ENCODE peak calls at places on chromosome 20, in five cellular contexts. One of them, this sample, is unnamed.

GRCh38 chr20:46407671-46407996 is 1.2 kb upstream of the ELMO2 start:
- DNase-seq in omental fat pad: no peak
- DNase-seq in endodermal cell: no peak
- DNase-seq in kidney: no peak
- DNase-seq in mesenteric fat pad: no peak
- DNase-seq in this sample: no peak

GRCh38 chr20:1381753-1382591 is 10.9 kb downstream of the FKBP1A start:
- DNase-seq in mesenteric fat pad: no peak
- DNase-seq in endodermal cell: no peak
- DNase-seq in omental fat pad: no peak
- DNase-seq in kidney: no peak
- DNase-seq in this sample: no peak

GRCh38 chr20:11459090-11459877 is 458.4 kb upstream of the BTBD3 start:
- DNase-seq in mesenteric fat pad: no peak
- DNase-seq in kidney: no peak
- DNase-seq in omental fat pad: no peak
- DNase-seq in endodermal cell: no peak
- DNase-seq in this sample: no peak

GRCh38 chr20:10558635-10559187 is 115.1 kb downstream of the JAG1 start:
- DNase-seq in endodermal cell: no peak
- DNase-seq in mesenteric fat pad: no peak
- DNase-seq in kidney: no peak
- DNase-seq in omental fat pad: no peak
- DNase-seq in this sample: no peak

GRCh38 chr20:5205348-5206210 is 78.8 kb downstream of the CDS2 start:
- DNase-seq in endodermal cell: peak
- DNase-seq in mesenteric fat pad: no peak
- DNase-seq in omental fat pad: peak
- DNase-seq in kidney: peak
- DNase-seq in this sample: peak

GRCh38 chr20:25272223-25273000 is 24.5 kb downstream of the PYGB start:
- DNase-seq in mesenteric fat pad: no peak
- DNase-seq in endodermal cell: no peak
- DNase-seq in kidney: no peak
- DNase-seq in omental fat pad: peak
- DNase-seq in this sample: peak

GRCh38 chr20:23145281-23145700 is 59.2 kb upstream of the CD93 start:
- DNase-seq in omental fat pad: no peak
- DNase-seq in endodermal cell: no peak
- DNase-seq in kidney: peak
- DNase-seq in mesenteric fat pad: peak
- DNase-seq in this sample: no peak

GRCh38 chr20:13554706-13555105 is 84.0 kb downstream of the TASP1 start:
- DNase-seq in endodermal cell: no peak
- DNase-seq in omental fat pad: no peak
- DNase-seq in mesenteric fat pad: no peak
- DNase-seq in kidney: no peak
- DNase-seq in this sample: no peak

GRCh38 chr20:33656010-33656782 is 5.9 kb upstream of the C20orf144 start:
- DNase-seq in endodermal cell: peak
- DNase-seq in omental fat pad: no peak
- DNase-seq in kidney: peak
- DNase-seq in mesenteric fat pad: no peak
- DNase-seq in this sample: peak

GRCh38 chr20:2656471-2657117 is 4.2 kb downstream of the NOP56 start:
- DNase-seq in kidney: no peak
- DNase-seq in omental fat pad: no peak
- DNase-seq in mesenteric fat pad: no peak
- DNase-seq in endodermal cell: no peak
- DNase-seq in this sample: no peak

GRCh38 chr20:41327178-41327577 is 9.6 kb upstream of the ZHX3 start:
- DNase-seq in kidney: no peak
- DNase-seq in mesenteric fat pad: no peak
- DNase-seq in omental fat pad: no peak
- DNase-seq in endodermal cell: no peak
- DNase-seq in this sample: no peak

GRCh38 chr20:19928379-19929360 is 88.5 kb upstream of the NAA20 start:
- DNase-seq in kidney: peak
- DNase-seq in omental fat pad: no peak
- DNase-seq in mesenteric fat pad: no peak
- DNase-seq in endodermal cell: no peak
- DNase-seq in this sample: no peak

GRCh38 chr20:45444050-45444449 is 25.5 kb upstream of the WFDC2 start:
- DNase-seq in endodermal cell: no peak
- DNase-seq in kidney: no peak
- DNase-seq in omental fat pad: no peak
- DNase-seq in mesenteric fat pad: no peak
- DNase-seq in this sample: no peak

GRCh38 chr20:33130553-33130952 is 37.4 kb upstream of the BPIFA2 start:
- DNase-seq in kidney: no peak
- DNase-seq in endodermal cell: peak
- DNase-seq in mesenteric fat pad: no peak
- DNase-seq in omental fat pad: no peak
- DNase-seq in this sample: no peak

GRCh38 chr20:56949318-56949717 is 317.1 kb downstream of the BMP7 start:
- DNase-seq in kidney: no peak
- DNase-seq in endodermal cell: peak
- DNase-seq in omental fat pad: no peak
- DNase-seq in mesenteric fat pad: no peak
- DNase-seq in this sample: no peak

GRCh38 chr20:14984768-14985622 is 647.6 kb upstream of the FLRT3 start:
- DNase-seq in omental fat pad: no peak
- DNase-seq in mesenteric fat pad: no peak
- DNase-seq in endodermal cell: no peak
- DNase-seq in kidney: no peak
- DNase-seq in this sample: no peak